ENCODE peak calls at places on chromosome 1, in nine cellular contexts. One of them, this sample, is unnamed. For H3K9me3, the result is how much of the 10 kb centered on the place peaks cover.

GRCh38 chr1:22717038-22717758 is 6.6 kb downstream of the EPHB2 start:
- DNase-seq in heart left ventricle: no peak
- DNase-seq in PC-9: no peak
- DNase-seq in pancreas: no peak
- DNase-seq in heart right ventricle: no peak
- DNase-seq in left ventricle myocardium inferior: no peak
- DNase-seq in right lobe of liver: no peak
- DNase-seq in breast epithelium: no peak
- DNase-seq in GM23248: no peak
- DNase-seq in this sample: no peak

GRCh38 chr1:201715351-201715750 is 113.6 kb upstream of the IPO9 start:
- DNase-seq in right lobe of liver: no peak
- DNase-seq in pancreas: no peak
- DNase-seq in GM23248: no peak
- DNase-seq in heart right ventricle: no peak
- DNase-seq in left ventricle myocardium inferior: no peak
- DNase-seq in breast epithelium: no peak
- DNase-seq in heart left ventricle: peak
- DNase-seq in PC-9: no peak
- DNase-seq in this sample: no peak

GRCh38 chr1:57124768-57125446 is 159.1 kb upstream of the C8B start:
- DNase-seq in pancreas: no peak
- DNase-seq in left ventricle myocardium inferior: no peak
- DNase-seq in heart left ventricle: no peak
- DNase-seq in PC-9: no peak
- DNase-seq in breast epithelium: no peak
- DNase-seq in right lobe of liver: no peak
- DNase-seq in GM23248: peak
- DNase-seq in heart right ventricle: no peak
- DNase-seq in this sample: no peak

GRCh38 chr1:39205102-39205780 is 746 bp downstream of the MACF1 start:
- DNase-seq in breast epithelium: no peak
- DNase-seq in PC-9: no peak
- DNase-seq in heart right ventricle: peak
- DNase-seq in right lobe of liver: no peak
- DNase-seq in heart left ventricle: peak
- DNase-seq in GM23248: peak
- DNase-seq in pancreas: no peak
- DNase-seq in left ventricle myocardium inferior: peak
- DNase-seq in this sample: peak

GRCh38 chr1:24384251-24385090 is 29.1 kb downstream of the STPG1 start:
- DNase-seq in pancreas: no peak
- DNase-seq in heart right ventricle: no peak
- DNase-seq in left ventricle myocardium inferior: no peak
- DNase-seq in right lobe of liver: no peak
- DNase-seq in breast epithelium: peak
- DNase-seq in GM23248: peak
- DNase-seq in heart left ventricle: no peak
- DNase-seq in PC-9: peak
- DNase-seq in this sample: peak

GRCh38 chr1:163928080-163928479 is 606.3 kb downstream of the NUF2 start:
- DNase-seq in right lobe of liver: no peak
- DNase-seq in PC-9: no peak
- DNase-seq in GM23248: no peak
- DNase-seq in heart right ventricle: peak
- DNase-seq in heart left ventricle: no peak
- DNase-seq in pancreas: no peak
- DNase-seq in breast epithelium: no peak
- DNase-seq in left ventricle myocardium inferior: no peak
- DNase-seq in this sample: no peak

GRCh38 chr1:54965624-54966340 is 14.6 kb upstream of the TMEM61 start:
- DNase-seq in right lobe of liver: no peak
- DNase-seq in GM23248: peak
- DNase-seq in heart right ventricle: peak
- DNase-seq in heart left ventricle: peak
- DNase-seq in breast epithelium: no peak
- DNase-seq in pancreas: no peak
- DNase-seq in PC-9: peak
- DNase-seq in left ventricle myocardium inferior: peak
- DNase-seq in this sample: peak

GRCh38 chr1:68128157-68128556 is 77.7 kb upstream of the DIRAS3 start:
- DNase-seq in right lobe of liver: no peak
- DNase-seq in pancreas: no peak
- DNase-seq in heart left ventricle: no peak
- DNase-seq in GM23248: peak
- DNase-seq in PC-9: no peak
- DNase-seq in heart right ventricle: no peak
- DNase-seq in breast epithelium: no peak
- DNase-seq in left ventricle myocardium inferior: no peak
- DNase-seq in this sample: no peak

GRCh38 chr1:2413495-2414296 is 1.3 kb upstream of the PEX10 start:
- DNase-seq in left ventricle myocardium inferior: no peak
- DNase-seq in heart left ventricle: no peak
- DNase-seq in heart right ventricle: no peak
- DNase-seq in breast epithelium: no peak
- DNase-seq in PC-9: no peak
- DNase-seq in GM23248: no peak
- DNase-seq in pancreas: peak
- DNase-seq in right lobe of liver: no peak
- DNase-seq in this sample: no peak

GRCh38 chr1:115326419-115326818 is 11.6 kb downstream of the NGF start:
- DNase-seq in breast epithelium: no peak
- DNase-seq in pancreas: no peak
- DNase-seq in heart left ventricle: no peak
- DNase-seq in heart right ventricle: no peak
- DNase-seq in PC-9: no peak
- DNase-seq in right lobe of liver: no peak
- DNase-seq in GM23248: no peak
- DNase-seq in left ventricle myocardium inferior: no peak
- DNase-seq in this sample: no peak

DNA sequence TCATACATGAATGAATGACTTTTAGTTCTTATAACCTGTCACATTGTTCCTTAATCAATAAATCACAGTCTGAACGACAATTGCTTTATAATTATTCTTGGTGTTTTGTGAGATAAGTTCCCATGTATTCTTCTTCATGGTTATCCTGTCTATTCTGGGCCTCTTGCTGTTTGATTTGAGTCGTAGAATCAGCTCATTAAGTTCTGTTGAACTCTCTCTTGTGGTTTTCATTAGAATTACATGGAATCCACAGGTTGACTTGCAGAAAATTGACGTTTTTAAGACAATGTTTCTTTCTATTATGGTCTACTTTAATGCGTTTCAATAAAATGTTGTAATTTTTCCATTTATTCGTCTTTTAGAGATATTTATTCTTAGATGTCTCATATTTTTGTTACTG is 4.0 kb upstream of the LCE1A start:
- DNase-seq in GM23248: no peak
- DNase-seq in left ventricle myocardium inferior: no peak
- DNase-seq in pancreas: no peak
- DNase-seq in heart right ventricle: no peak
- DNase-seq in PC-9: no peak
- DNase-seq in breast epithelium: no peak
- DNase-seq in heart left ventricle: no peak
- DNase-seq in right lobe of liver: no peak
- DNase-seq in this sample: no peak
- H3K9me3 ChIP-seq in GM23248: under half
- H3K9me3 ChIP-seq in left ventricle myocardium inferior: under half
- H3K9me3 ChIP-seq in pancreas: under half
- H3K9me3 ChIP-seq in heart right ventricle: under half
- H3K9me3 ChIP-seq in PC-9: under half
- H3K9me3 ChIP-seq in breast epithelium: under half
- H3K9me3 ChIP-seq in heart left ventricle: under half
- H3K9me3 ChIP-seq in right lobe of liver: under half
- H3K9me3 ChIP-seq in this sample: under half

GRCh38 chr1:81409875-81410274 is 390.9 kb upstream of the ADGRL2 start:
- DNase-seq in PC-9: no peak
- DNase-seq in GM23248: no peak
- DNase-seq in heart left ventricle: no peak
- DNase-seq in right lobe of liver: no peak
- DNase-seq in pancreas: no peak
- DNase-seq in left ventricle myocardium inferior: no peak
- DNase-seq in heart right ventricle: no peak
- DNase-seq in breast epithelium: no peak
- DNase-seq in this sample: no peak

GRCh38 chr1:81409262-81409661 is 391.5 kb upstream of the ADGRL2 start:
- DNase-seq in left ventricle myocardium inferior: no peak
- DNase-seq in heart left ventricle: no peak
- DNase-seq in right lobe of liver: no peak
- DNase-seq in breast epithelium: no peak
- DNase-seq in GM23248: no peak
- DNase-seq in PC-9: no peak
- DNase-seq in heart right ventricle: no peak
- DNase-seq in pancreas: no peak
- DNase-seq in this sample: no peak

GRCh38 chr1:81407463-81407862 is 393.3 kb upstream of the ADGRL2 start:
- DNase-seq in GM23248: no peak
- DNase-seq in left ventricle myocardium inferior: no peak
- DNase-seq in heart left ventricle: no peak
- DNase-seq in pancreas: no peak
- DNase-seq in heart right ventricle: no peak
- DNase-seq in PC-9: no peak
- DNase-seq in right lobe of liver: no peak
- DNase-seq in breast epithelium: no peak
- DNase-seq in this sample: no peak

GRCh38 chr1:81410351-81410750 is 390.4 kb upstream of the ADGRL2 start:
- DNase-seq in heart right ventricle: no peak
- DNase-seq in pancreas: no peak
- DNase-seq in PC-9: no peak
- DNase-seq in left ventricle myocardium inferior: no peak
- DNase-seq in GM23248: no peak
- DNase-seq in heart left ventricle: no peak
- DNase-seq in breast epithelium: no peak
- DNase-seq in right lobe of liver: no peak
- DNase-seq in this sample: no peak

GRCh38 chr1:81408404-81408803 is 392.3 kb upstream of the ADGRL2 start:
- DNase-seq in heart left ventricle: no peak
- DNase-seq in heart right ventricle: no peak
- DNase-seq in left ventricle myocardium inferior: no peak
- DNase-seq in PC-9: no peak
- DNase-seq in pancreas: no peak
- DNase-seq in right lobe of liver: no peak
- DNase-seq in GM23248: no peak
- DNase-seq in breast epithelium: no peak
- DNase-seq in this sample: no peak
- H3K27ac ChIP-seq in heart left ventricle: no peak
- H3K27ac ChIP-seq in heart right ventricle: no peak
- H3K27ac ChIP-seq in left ventricle myocardium inferior: no peak
- H3K27ac ChIP-seq in PC-9: no peak
- H3K27ac ChIP-seq in pancreas: no peak
- H3K27ac ChIP-seq in right lobe of liver: no peak
- H3K27ac ChIP-seq in GM23248: no peak
- H3K27ac ChIP-seq in breast epithelium: no peak
- H3K27ac ChIP-seq in this sample: peak

DNA sequence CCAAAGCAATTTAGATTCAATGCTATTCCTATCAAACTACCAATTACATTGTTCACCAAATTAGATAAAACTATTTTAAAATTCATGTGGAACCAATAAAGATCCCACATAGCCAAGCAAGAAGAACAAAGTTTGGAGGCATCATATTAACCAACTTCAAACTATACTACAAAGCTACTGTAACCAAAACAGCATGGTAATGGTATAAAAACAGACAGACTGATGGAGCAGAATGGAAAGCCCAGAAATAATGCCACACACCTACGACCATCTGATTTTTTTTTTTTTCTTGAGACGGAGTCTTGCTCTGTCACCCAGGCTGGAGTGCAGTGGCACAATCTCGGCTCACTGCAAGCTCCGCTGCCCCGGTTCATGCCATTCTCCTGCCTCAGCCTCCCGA is 7.1 kb downstream of the ZNF124 start:
- DNase-seq in heart right ventricle: no peak
- DNase-seq in PC-9: no peak
- DNase-seq in breast epithelium: no peak
- DNase-seq in heart left ventricle: no peak
- DNase-seq in pancreas: no peak
- DNase-seq in GM23248: no peak
- DNase-seq in right lobe of liver: no peak
- DNase-seq in left ventricle myocardium inferior: no peak
- DNase-seq in this sample: no peak
- H3K9me3 ChIP-seq in heart right ventricle: under half
- H3K9me3 ChIP-seq in PC-9: under half
- H3K9me3 ChIP-seq in breast epithelium: half or more
- H3K9me3 ChIP-seq in heart left ventricle: under half
- H3K9me3 ChIP-seq in pancreas: under half
- H3K9me3 ChIP-seq in GM23248: under half
- H3K9me3 ChIP-seq in right lobe of liver: under half
- H3K9me3 ChIP-seq in left ventricle myocardium inferior: half or more
- H3K9me3 ChIP-seq in this sample: under half

GRCh38 chr1:13763991-13764390 is 64.0 kb downstream of the PRDM2 start:
- DNase-seq in heart right ventricle: no peak
- DNase-seq in GM23248: no peak
- DNase-seq in pancreas: no peak
- DNase-seq in heart left ventricle: no peak
- DNase-seq in right lobe of liver: no peak
- DNase-seq in left ventricle myocardium inferior: no peak
- DNase-seq in PC-9: no peak
- DNase-seq in breast epithelium: no peak
- DNase-seq in this sample: no peak
- H3K27ac ChIP-seq in heart right ventricle: no peak
- H3K27ac ChIP-seq in GM23248: no peak
- H3K27ac ChIP-seq in pancreas: no peak
- H3K27ac ChIP-seq in heart left ventricle: no peak
- H3K27ac ChIP-seq in right lobe of liver: no peak
- H3K27ac ChIP-seq in left ventricle myocardium inferior: no peak
- H3K27ac ChIP-seq in PC-9: no peak
- H3K27ac ChIP-seq in breast epithelium: peak
- H3K27ac ChIP-seq in this sample: no peak

DNA sequence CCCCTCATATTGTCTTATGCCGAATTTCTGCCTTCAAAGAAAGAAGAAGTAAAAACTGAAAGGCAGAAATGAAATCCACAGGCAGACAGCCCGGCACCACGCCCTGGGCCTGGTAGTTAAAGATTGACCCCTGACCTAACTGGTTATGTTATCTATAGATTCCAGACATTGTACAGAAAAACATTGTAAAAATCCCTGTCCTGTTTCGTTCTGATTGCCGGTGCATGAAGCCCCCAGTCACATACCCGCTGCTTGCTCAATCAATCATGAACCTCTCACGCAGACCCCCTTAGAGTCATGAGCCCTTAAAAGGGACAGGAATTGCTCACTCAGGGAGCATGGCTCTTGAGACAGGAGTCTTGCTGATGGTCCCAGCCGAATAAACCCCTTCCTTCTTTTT is 49.3 kb downstream of the JMJD4 start:
- DNase-seq in GM23248: no peak
- DNase-seq in PC-9: no peak
- DNase-seq in breast epithelium: no peak
- DNase-seq in left ventricle myocardium inferior: no peak
- DNase-seq in heart left ventricle: no peak
- DNase-seq in pancreas: no peak
- DNase-seq in heart right ventricle: no peak
- DNase-seq in right lobe of liver: no peak
- DNase-seq in this sample: no peak
- H3K9me3 ChIP-seq in GM23248: under half
- H3K9me3 ChIP-seq in PC-9: under half
- H3K9me3 ChIP-seq in breast epithelium: half or more
- H3K9me3 ChIP-seq in left ventricle myocardium inferior: half or more
- H3K9me3 ChIP-seq in heart left ventricle: under half
- H3K9me3 ChIP-seq in pancreas: under half
- H3K9me3 ChIP-seq in heart right ventricle: half or more
- H3K9me3 ChIP-seq in right lobe of liver: under half
- H3K9me3 ChIP-seq in this sample: under half